ENCODE peak calls at places on chromosomes 2 and 18, in nine cellular contexts. Z, O, E, L, M, X, G, C and P are unnamed samples.

GRCh38 chr18:41703744-41704530 is 251.1 kb upstream of the PIK3C3 start:
- DNase-seq in Z (no peak), O (peak), E (no peak), L (no peak), M (peak), X (no peak), G (no peak), C (no peak), P (no peak)

GRCh38 chr18:10299686-10300085 is 154.7 kb upstream of the APCDD1 start:
- DNase-seq in Z (no peak), O (no peak), E (no peak), L (no peak), M (peak), X (no peak), G (no peak), C (peak), P (no peak)

GRCh38 chr2:86592547-86593230 is 29.4 kb upstream of the CHMP3 start:
- DNase-seq in Z (no peak), O (no peak), E (no peak), L (no peak), M (no peak), X (no peak), G (no peak), C (no peak), P (no peak)

GRCh38 chr18:43278401-43278800 is 1.1 kb upstream of the SYT4 start:
- DNase-seq in Z (no peak), O (no peak), E (no peak), L (no peak), M (no peak), X (no peak), G (no peak), C (no peak), P (no peak)

GRCh38 chr2:108184421-108184820 is 55.3 kb upstream of the SULT1C3 start:
- DNase-seq in Z (no peak), O (no peak), E (no peak), L (peak), M (peak), X (no peak), G (peak), C (no peak), P (no peak)

GRCh38 chr18:79625924-79626561 is 53.6 kb upstream of the CTDP1 start:
- DNase-seq in Z (no peak), O (no peak), E (no peak), L (no peak), M (no peak), X (no peak), G (no peak), C (no peak), P (no peak)

GRCh38 chr2:159459279-159459678 is 157.1 kb downstream of the BAZ2B start:
- DNase-seq in Z (no peak), O (no peak), E (no peak), L (no peak), M (peak), X (no peak), G (no peak), C (no peak), P (no peak)

GRCh38 chr18:46555724-46556123 is 101.3 kb downstream of the LOXHD1 start:
- DNase-seq in Z (no peak), O (no peak), E (no peak), L (peak), M (no peak), X (no peak), G (peak), C (no peak), P (no peak)

GRCh38 chr2:216888907-216889622 is 29.2 kb upstream of the TNP1 start:
- DNase-seq in Z (no peak), O (no peak), E (no peak), L (no peak), M (no peak), X (peak), G (no peak), C (no peak), P (no peak)

GRCh38 chr18:73245345-73245744 is 377.6 kb upstream of the NETO1 start:
- DNase-seq in Z (no peak), O (no peak), E (no peak), L (no peak), M (no peak), X (no peak), G (no peak), C (no peak), P (no peak)

GRCh38 chr2:197433770-197434438 is 924 bp downstream of the SF3B1 start:
- DNase-seq in Z (no peak), O (no peak), E (no peak), L (no peak), M (peak), X (no peak), G (no peak), C (no peak), P (no peak)

GRCh38 chr18:9700261-9700796 is 7.8 kb upstream of the RAB31 start:
- DNase-seq in Z (no peak), O (no peak), E (no peak), L (peak), M (no peak), X (no peak), G (no peak), C (no peak), P (no peak)

GRCh38 chr2:25698752-25699151 is 25.4 kb upstream of the DTNB start:
- DNase-seq in Z (no peak), O (no peak), E (no peak), L (peak), M (peak), X (no peak), G (no peak), C (no peak), P (no peak)

GRCh38 chr2:33441235-33441810 is 35.1 kb upstream of the RASGRP3 start:
- DNase-seq in Z (no peak), O (peak), E (no peak), L (peak), M (peak), X (no peak), G (peak), C (no peak), P (peak)

GRCh38 chr2:20313659-20314058 is 37.0 kb downstream of the PUM2 start:
- DNase-seq in Z (no peak), O (no peak), E (no peak), L (no peak), M (no peak), X (no peak), G (no peak), C (no peak), P (no peak)

GRCh38 chr2:182522428-182522896 is 95.6 kb upstream of the PDE1A start:
- DNase-seq in Z (no peak), O (no peak), E (no peak), L (no peak), M (peak), X (no peak), G (no peak), C (peak), P (no peak)

GRCh38 chr2:174465327-174465726 is 21.5 kb downstream of the GPR155 start:
- DNase-seq in Z (no peak), O (no peak), E (no peak), L (peak), M (no peak), X (no peak), G (peak), C (no peak), P (no peak)

GRCh38 chr2:120675460-120676130 is 60.1 kb upstream of the GLI2 start:
- DNase-seq in Z (no peak), O (no peak), E (no peak), L (peak), M (peak), X (no peak), G (peak), C (no peak), P (peak)

GRCh38 chr18:31942301-31942998 is 478 bp downstream of the TRAPPC8 start:
- DNase-seq in Z (no peak), O (no peak), E (no peak), L (peak), M (peak), X (no peak), G (peak), C (no peak), P (no peak)

GRCh38 chr2:38991899-38992298 is 102.2 kb downstream of the ARHGEF33 start:
- DNase-seq in Z (no peak), O (no peak), E (no peak), L (no peak), M (no peak), X (no peak), G (no peak), C (no peak), P (no peak)

GRCh38 chr2:73944714-73945113 is 18.0 kb downstream of the DGUOK start:
- DNase-seq in Z (no peak), O (no peak), E (no peak), L (no peak), M (no peak), X (no peak), G (no peak), C (no peak), P (no peak)

GRCh38 chr2:1681323-1682310 is 62.7 kb downstream of the PXDN start:
- DNase-seq in Z (no peak), O (no peak), E (no peak), L (no peak), M (no peak), X (no peak), G (no peak), C (no peak), P (no peak)

GRCh38 chr2:72931280-72931910 is 14.1 kb downstream of the EMX1 start:
- DNase-seq in Z (no peak), O (no peak), E (no peak), L (no peak), M (no peak), X (no peak), G (no peak), C (no peak), P (no peak)